ENCODE peak calls at places on chromosomes 6 and 20, in four cellular contexts. E is stomach, H is ovary, W is tibial nerve. Y is an unnamed sample.

GRCh38 chr6:1624848-1625341 is 15.2 kb downstream of the FOXC1 start:
- DNase-seq in W (no peak), E (no peak), H (no peak), Y (no peak)

GRCh38 chr20:44080646-44081267 is 106.2 kb downstream of the JPH2 start:
- DNase-seq in W (peak; percentile 84), E (peak; percentile 82), H (peak; percentile 79), Y (peak; percentile 81)

GRCh38 chr20:10113746-10114145 is 79.0 kb downstream of the ANKEF1 start:
- DNase-seq in W (no peak), H (no peak), E (no peak), Y (no peak)

GRCh38 chr6:80638222-80639055 is 532.0 kb downstream of the BCKDHB start:
- DNase-seq in W (peak; percentile 26), E (peak; percentile 53), H (no peak), Y (peak; percentile 81)

GRCh38 chr6:69994251-69994650 is 127.9 kb downstream of the COL19A1 start:
- DNase-seq in H (no peak), E (no peak), W (no peak), Y (no peak)

GRCh38 chr6:50128420-50129005 is 78.8 kb upstream of the DEFB112 start:
- DNase-seq in H (no peak), E (no peak), W (no peak), Y (no peak)

GRCh38 chr6:10441004-10441654 is 26.3 kb upstream of the TFAP2A start:
- DNase-seq in E (no peak), W (no peak), H (no peak), Y (no peak)

GRCh38 chr6:17091122-17091521 is 10.7 kb upstream of the STMND1 start:
- DNase-seq in H (no peak), E (no peak), W (no peak), Y (no peak)

GRCh38 chr6:26105842-26106241 is 18.6 kb downstream of the HFE start:
- DNase-seq in E (no peak), H (no peak), W (no peak), Y (no peak)

GRCh38 chr6:42304313-42304712 is 86.7 kb upstream of the MRPS10 start:
- DNase-seq in E (no peak), W (no peak), H (no peak), Y (no peak)

GRCh38 chr20:59779656-59780380 is 153.6 kb downstream of the SYCP2 start:
- DNase-seq in H (no peak), W (no peak), E (peak; percentile 10), Y (no peak)

GRCh38 chr6:30411515-30412207 is 66.7 kb downstream of the RPP21 start:
- DNase-seq in W (peak; percentile 23), H (no peak), E (peak; percentile 66), Y (peak; percentile 72)

GRCh38 chr6:43771858-43772570 is 2.0 kb downstream of the VEGFA start:
- DNase-seq in E (peak; percentile 85), W (peak; percentile 55), H (peak; percentile 82), Y (peak; percentile 85)

GRCh38 chr20:47355489-47356219 is 845 bp downstream of the ZMYND8 start:
- DNase-seq in E (no peak), W (no peak), H (no peak), Y (no peak)

GRCh38 chr20:16475225-16475624 is 98.0 kb downstream of the KIF16B start:
- DNase-seq in W (no peak), H (no peak), E (no peak), Y (no peak)

GRCh38 chr6:107626645-107627044 is 136.7 kb downstream of the SOBP start:
- DNase-seq in H (no peak), W (no peak), E (no peak), Y (no peak)

GRCh38 chr6:94902974-94903628 is 674.2 kb upstream of the MANEA start:
- DNase-seq in H (no peak), E (no peak), W (no peak), Y (no peak)

GRCh38 chr6:145400508-145400907 is 334.8 kb downstream of the EPM2A start:
- DNase-seq in E (no peak), W (no peak), H (no peak), Y (no peak)

DNA sequence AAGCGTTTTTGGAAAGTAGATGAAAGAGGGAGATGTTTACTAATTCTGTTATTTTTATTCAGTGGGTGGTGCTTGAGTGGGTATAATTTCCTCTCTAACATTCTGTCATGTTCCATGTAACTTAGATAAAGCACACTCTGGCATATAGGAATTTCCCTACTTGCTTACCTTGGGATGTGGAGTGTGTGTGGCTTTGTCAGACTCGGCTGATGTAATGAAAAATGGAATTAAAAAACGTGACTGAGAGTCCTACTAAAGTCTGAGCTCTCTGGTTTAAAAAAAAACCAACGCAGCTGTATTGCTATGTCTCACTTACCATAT is 98.3 kb downstream of the JARID2 start:
- DNase-seq in W (no peak), E (no peak), H (no peak), Y (no peak)
- TF ChIP-seq CTCF in W (no peak), E (no peak), H (no peak), Y (no peak)

DNA sequence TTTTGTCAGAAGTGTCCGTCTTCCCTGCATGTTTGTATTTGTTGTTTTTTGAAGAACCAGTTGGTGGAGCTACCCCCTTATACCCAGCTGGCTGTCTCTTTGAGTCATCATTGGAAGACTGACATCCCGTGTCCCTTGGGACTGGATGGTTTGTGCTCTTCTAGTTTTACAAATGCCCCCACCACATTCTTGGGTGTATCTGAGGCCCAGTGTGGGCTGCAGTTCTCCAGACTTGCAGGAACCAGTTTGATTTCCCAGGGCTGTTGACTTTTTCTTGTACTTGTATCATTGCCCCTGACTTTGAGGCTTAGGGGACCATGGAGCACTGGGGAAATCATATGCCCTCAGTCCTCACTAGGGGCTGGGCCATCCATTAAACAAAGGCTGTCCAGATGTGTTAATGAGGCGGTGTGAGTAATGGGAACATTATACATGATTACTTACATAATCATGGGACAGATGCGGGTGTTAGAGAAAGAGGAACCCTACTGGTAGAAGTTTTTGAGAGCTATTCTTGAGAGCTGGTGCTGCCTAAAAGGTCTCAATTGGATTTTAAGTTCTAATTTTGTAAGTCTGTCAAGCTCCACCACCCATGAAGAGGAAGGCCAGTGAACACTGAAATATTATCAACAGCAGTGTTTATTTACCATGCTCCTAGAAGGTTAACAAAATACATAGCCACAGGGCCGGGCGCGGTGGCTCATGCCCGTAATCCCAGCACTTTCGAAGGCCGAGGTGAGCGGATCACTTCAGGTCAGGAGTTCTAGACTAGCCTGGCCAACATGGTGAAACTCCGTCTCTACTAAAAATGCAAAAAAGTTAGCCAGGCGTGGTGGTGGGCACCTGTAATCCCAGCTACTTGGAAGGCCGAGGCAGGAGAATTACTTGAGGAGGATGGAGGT is 8.5 kb downstream of the JARID2 start:
- DNase-seq in H (no peak), E (peak; percentile 47), W (no peak), Y (peak; percentile 35)
- H3K4me1 ChIP-seq in H (peaks cover 9% of the 10 kb centered on the region), E (peaks cover 98% of the 10 kb centered on the region), W (peaks cover 59% of the 10 kb centered on the region), Y (peaks cover 51% of the 10 kb centered on the region)

DNA sequence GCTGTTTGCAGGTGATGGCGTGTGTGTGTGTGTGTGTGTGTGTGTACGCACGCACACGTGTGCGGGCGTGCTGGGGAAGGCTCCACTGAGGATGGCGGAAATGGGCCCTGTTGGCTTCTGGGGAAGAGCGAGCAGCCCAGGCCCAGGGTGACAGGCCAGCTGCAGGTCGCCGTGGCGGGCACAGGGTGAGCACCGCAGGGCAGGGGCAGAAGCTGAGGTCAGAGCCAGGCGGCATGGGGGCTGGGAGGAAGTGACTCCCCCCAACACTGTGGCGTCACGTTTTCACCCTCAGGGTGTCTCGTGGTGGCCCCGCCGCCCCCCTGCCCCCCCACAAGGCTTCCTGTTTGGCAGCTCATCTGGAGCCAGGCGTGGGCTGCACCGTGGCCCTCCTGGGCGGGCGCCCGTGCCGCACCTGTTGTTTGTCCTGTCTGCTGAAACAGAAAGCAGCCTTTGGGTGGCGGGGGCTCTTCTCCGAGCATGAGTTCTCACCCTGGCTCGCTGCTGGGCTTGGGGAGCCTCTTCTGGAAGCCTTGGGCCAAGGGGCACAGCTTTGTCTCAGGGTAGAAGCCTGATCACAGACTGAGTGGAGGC is 7.1 kb downstream of the RBM38 start:
- DNase-seq in E (peak; percentile 80), H (peak; percentile 90), W (no peak), Y (peak; percentile 67)
- TF ChIP-seq POLR2A in E (no peak), H (peak; percentile 9), W (no peak), Y (no peak)

GRCh38 chr6:111727041-111727440 is 121.4 kb upstream of the TRAF3IP2 start:
- DNase-seq in W (no peak), E (no peak), H (no peak), Y (no peak)

GRCh38 chr6:111730835-111731234 is 125.2 kb upstream of the TRAF3IP2 start:
- DNase-seq in E (peak; percentile 71), H (peak; percentile 78), W (no peak), Y (peak; percentile 18)

GRCh38 chr6:111724505-111724904 is 118.8 kb upstream of the TRAF3IP2 start:
- DNase-seq in E (no peak), H (no peak), W (no peak), Y (no peak)

GRCh38 chr6:111725446-111726112 is 119.9 kb upstream of the TRAF3IP2 start:
- DNase-seq in W (no peak), H (no peak), E (no peak), Y (no peak)

DNA sequence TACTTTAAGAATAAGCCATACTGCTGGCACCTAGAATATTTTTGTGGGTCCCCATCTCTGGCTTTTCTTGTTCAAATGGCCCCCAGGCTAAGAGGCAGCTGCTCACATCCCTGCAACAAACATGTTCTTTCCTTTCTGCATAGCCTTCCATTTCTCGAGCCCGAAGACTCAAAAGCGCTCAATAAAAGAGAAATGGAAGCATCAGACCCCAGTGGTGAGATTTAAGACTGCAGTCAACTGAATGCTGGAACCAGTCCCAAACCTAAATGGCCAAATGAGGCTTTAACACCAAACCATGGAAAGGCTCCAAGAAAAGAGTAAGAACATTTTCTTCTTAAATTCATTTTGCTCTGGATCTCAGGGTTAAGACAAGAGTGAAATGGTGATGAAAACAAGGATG is 122.1 kb upstream of the TRAF3IP2 start:
- DNase-seq in H (no peak), W (no peak), E (no peak), Y (no peak)
- TF ChIP-seq CTCF in H (no peak), W (peak; percentile 32), E (peak; percentile 25), Y (no peak)

DNA sequence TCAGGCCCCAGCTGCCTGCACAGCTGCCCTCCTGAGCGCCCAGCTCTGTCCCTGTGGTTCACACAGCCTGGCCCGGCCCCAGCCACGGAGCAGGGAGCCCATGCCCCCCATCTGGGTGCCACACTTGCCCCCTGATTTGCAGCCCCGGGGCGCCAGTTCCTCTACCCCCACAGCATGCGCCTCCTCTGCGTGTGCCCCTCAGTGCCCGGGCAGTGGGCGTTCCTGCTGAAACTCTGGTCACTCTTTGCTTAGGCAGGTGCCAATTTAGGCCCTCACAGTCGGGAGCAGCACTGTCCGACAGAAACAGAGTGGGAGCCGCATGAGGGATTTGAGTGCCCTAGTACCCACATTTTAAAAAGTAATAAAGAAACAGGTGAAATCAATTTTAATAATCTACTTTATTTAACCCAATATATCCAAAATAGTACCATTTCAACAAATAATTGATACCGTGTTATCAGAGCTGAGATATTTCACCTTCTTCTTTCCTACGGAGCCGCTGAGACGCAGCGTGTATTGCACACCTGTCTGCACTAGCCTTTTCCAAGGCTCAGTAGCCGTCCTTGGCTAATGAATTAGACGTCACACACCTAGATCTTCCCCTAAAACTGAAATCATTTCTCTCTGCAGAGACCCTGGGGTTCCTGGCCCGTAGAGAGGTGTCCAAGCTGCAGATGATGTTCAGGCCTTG is 106.4 kb downstream of the ASXL1 start:
- DNase-seq in W (no peak), H (no peak), E (no peak), Y (no peak)
- H3K4me1 ChIP-seq in W (peaks cover 94% of the 10 kb centered on the region), H (peaks cover 9% of the 10 kb centered on the region), E (peaks cover 70% of the 10 kb centered on the region), Y (peaks cover 62% of the 10 kb centered on the region)

Y was measured in body of pancreas.